ENCODE peak calls at places on chromosomes 1 and 21, in eight cellular contexts. B is natural killer cell treated with Interleukin-12 subunit alpha and Interleukin-12 subunit beta and Interleukin-15 and Interleukin-18, amount 100 ng/mL, for 72 hours; J is activated naive CD8-positive, alpha-beta T cell treated with anti-CD3 and anti-CD28 coated beads, Interleukin-2, amount 10 ng/mL, durations not matched to agents 7 days and 5 days; T is aorta; Y is stimulated activated naive CD8-positive, alpha-beta T cell treated with anti-CD3 and anti-CD28 coated beads, Interleukin-15, amount 100 ng/mL, for 72 hours; D is activated CD8-positive, alpha-beta T cell treated with anti-CD3 and anti-CD28 coated beads for 36 hours; N is Right ventricle myocardium inferior; V is GM12878. O is an unnamed sample.

GRCh38 chr1:207128336-207128921 is 24.4 kb downstream of the C4BPA start:
- ATAC-seq in B (no peak), N (no peak), V (no peak), T (no peak), D (no peak), J (no peak), Y (no peak), O (no peak)

GRCh38 chr1:25990702-25991395 is 7.0 kb downstream of the PAFAH2 start:
- ATAC-seq in V (no peak), B (peak; percentile 94), N (peak; percentile 59), J (peak; percentile 92), Y (peak; percentile 89), D (peak; percentile 88), T (no peak), O (peak; percentile 63)

GRCh38 chr1:74570797-74571492 is 58.5 kb upstream of the LRRC53 start:
- ATAC-seq in T (no peak), D (no peak), Y (no peak), B (no peak), N (no peak), V (no peak), J (no peak), O (no peak)

GRCh38 chr1:203555484-203556046 is 61.6 kb downstream of the OPTC start:
- ATAC-seq in D (no peak), J (no peak), N (no peak), V (no peak), B (no peak), Y (no peak), T (no peak), O (no peak)

GRCh38 chr21:39313042-39313456 is 383 bp downstream of the BRWD1 start:
- ATAC-seq in J (peak; percentile 28), T (no peak), N (peak; percentile 11), Y (peak; percentile 13), B (peak; percentile 22), D (no peak), V (peak; percentile 6), O (peak; percentile 13)

GRCh38 chr1:150515328-150516049 is at the start of gene FALEC:
- ATAC-seq in B (peak; percentile 100), Y (peak; percentile 98), V (peak; percentile 99), J (peak; percentile 99), T (peak; percentile 99), D (peak; percentile 100), N (peak; percentile 98), O (peak; percentile 99)

GRCh38 chr1:216771922-216772321 is 48.7 kb upstream of the ESRRG start:
- ATAC-seq in Y (no peak), T (no peak), N (no peak), D (no peak), J (no peak), V (no peak), B (no peak), O (no peak)

GRCh38 chr1:23964235-23964668 is 4.6 kb downstream of the PNRC2 start:
- ATAC-seq in Y (peak; percentile 7), T (no peak), D (no peak), N (no peak), V (peak; percentile 30), J (no peak), B (no peak), O (peak; percentile 26)

GRCh38 chr1:172599912-172600311 is 59.0 kb upstream of the FASLG start:
- ATAC-seq in J (no peak), V (no peak), B (no peak), D (no peak), T (no peak), Y (no peak), N (no peak), O (no peak)

GRCh38 chr1:210358511-210359148 is 29.9 kb downstream of the HHAT start:
- ATAC-seq in V (no peak), B (no peak), N (no peak), D (no peak), Y (no peak), T (no peak), J (no peak), O (no peak)

GRCh38 chr1:51313961-51314777 is 16.2 kb downstream of the TTC39A start:
- ATAC-seq in Y (peak; percentile 72), V (peak; percentile 71), D (peak; percentile 59), B (peak; percentile 55), T (peak; percentile 21), N (no peak), J (no peak), O (peak; percentile 78)

GRCh38 chr1:228099331-228099732 is 3.8 kb downstream of the C1orf35 start:
- ATAC-seq in Y (no peak), V (no peak), N (no peak), J (no peak), D (no peak), T (no peak), B (no peak), O (no peak)

GRCh38 chr1:30677471-30677870 is 45.9 kb downstream of the MATN1 start:
- ATAC-seq in Y (no peak), J (no peak), D (no peak), N (no peak), B (no peak), T (no peak), V (no peak), O (no peak)

GRCh38 chr1:172002725-172003345 is 161.5 kb downstream of the DNM3 start:
- ATAC-seq in T (no peak), N (no peak), V (peak; percentile 72), Y (no peak), B (no peak), D (no peak), J (no peak), O (no peak)

GRCh38 chr1:26733982-26734381 is 38.2 kb downstream of the ARID1A start:
- ATAC-seq in B (peak; percentile 79), Y (peak; percentile 83), N (no peak), V (no peak), D (peak; percentile 40), J (peak; percentile 39), T (no peak), O (peak; percentile 60)

GRCh38 chr1:180927348-180927747 is 14.7 kb downstream of the KIAA1614 start:
- ATAC-seq in B (no peak), V (no peak), T (no peak), J (no peak), Y (no peak), N (peak; percentile 71), D (no peak), O (no peak)

GRCh38 chr1:201709564-201710295 is 119.2 kb upstream of the IPO9 start:
- ATAC-seq in N (peak; percentile 51), D (peak; percentile 99), Y (peak; percentile 88), B (peak; percentile 79), T (peak; percentile 79), J (peak; percentile 90), V (peak; percentile 99), O (peak; percentile 88)

GRCh38 chr21:42282021-42282420 is 33.2 kb downstream of the TFF3 start:
- ATAC-seq in N (no peak), T (no peak), V (no peak), B (no peak), D (no peak), J (no peak), Y (no peak), O (no peak)